ENCODE peak calls at places on chromosomes 5 and 9, in nine cellular contexts. W, D, M, J, V, Z, L, B and P are unnamed samples.
A peak's percentile ranks its signal among the peaks of the same experiment; 100 is the strongest.

GRCh38 chr5:109744261-109744660 is 54.5 kb downstream of the MAN2A1 start:
- DNase-seq in W (no peak), D (no peak), M (no peak), J (no peak), V (no peak), Z (peak; percentile 62), L (no peak), B (no peak), P (no peak)

GRCh38 chr9:63817622-63818518 is 1467.1 kb downstream of the FOXD4L5 start:
- DNase-seq in W (peak; percentile 44), D (peak; percentile 55), M (no peak), J (peak; percentile 74), V (peak; percentile 35), Z (peak; percentile 92), L (peak; percentile 97), B (peak; percentile 18), P (no peak)

GRCh38 chr5:172602712-172603289 is 38.3 kb upstream of the NEURL1B start:
- DNase-seq in W (no peak), D (no peak), M (no peak), J (no peak), V (no peak), Z (no peak), L (peak; percentile 48), B (peak; percentile 11), P (no peak)

GRCh38 chr5:57482671-57483106 is at the start of gene ACTBL2:
- DNase-seq in W (peak; percentile 78), D (no peak), M (no peak), J (no peak), V (no peak), Z (peak; percentile 76), L (no peak), B (no peak), P (no peak)

GRCh38 chr9:127673234-127673633 is 33.6 kb upstream of the CFAP157 start:
- DNase-seq in W (no peak), D (no peak), M (no peak), J (no peak), V (no peak), Z (no peak), L (no peak), B (no peak), P (no peak)

GRCh38 chr9:108934323-108934885 is at the start of gene ABITRAM:
- DNase-seq in W (peak; percentile 52), D (peak; percentile 76), M (peak; percentile 60), J (peak; percentile 86), V (peak; percentile 66), Z (peak; percentile 61), L (peak; percentile 96), B (peak; percentile 91), P (peak; percentile 79)

GRCh38 chr5:83450183-83450839 is 21.2 kb upstream of the VCAN start:
- DNase-seq in W (no peak), D (no peak), M (no peak), J (no peak), V (no peak), Z (no peak), L (no peak), B (no peak), P (no peak)

GRCh38 chr5:14357441-14357840 is 214.3 kb downstream of the TRIO start:
- DNase-seq in W (no peak), D (peak; percentile 69), M (no peak), J (no peak), V (no peak), Z (no peak), L (no peak), B (no peak), P (no peak)

GRCh38 chr5:96961053-96961452 is 25.2 kb downstream of the LNPEP start:
- DNase-seq in W (no peak), D (no peak), M (no peak), J (no peak), V (no peak), Z (no peak), L (no peak), B (no peak), P (no peak)

GRCh38 chr5:153222956-153223355 is 267.5 kb upstream of the GRIA1 start:
- DNase-seq in W (no peak), D (no peak), M (no peak), J (no peak), V (no peak), Z (no peak), L (no peak), B (no peak), P (no peak)

DNA sequence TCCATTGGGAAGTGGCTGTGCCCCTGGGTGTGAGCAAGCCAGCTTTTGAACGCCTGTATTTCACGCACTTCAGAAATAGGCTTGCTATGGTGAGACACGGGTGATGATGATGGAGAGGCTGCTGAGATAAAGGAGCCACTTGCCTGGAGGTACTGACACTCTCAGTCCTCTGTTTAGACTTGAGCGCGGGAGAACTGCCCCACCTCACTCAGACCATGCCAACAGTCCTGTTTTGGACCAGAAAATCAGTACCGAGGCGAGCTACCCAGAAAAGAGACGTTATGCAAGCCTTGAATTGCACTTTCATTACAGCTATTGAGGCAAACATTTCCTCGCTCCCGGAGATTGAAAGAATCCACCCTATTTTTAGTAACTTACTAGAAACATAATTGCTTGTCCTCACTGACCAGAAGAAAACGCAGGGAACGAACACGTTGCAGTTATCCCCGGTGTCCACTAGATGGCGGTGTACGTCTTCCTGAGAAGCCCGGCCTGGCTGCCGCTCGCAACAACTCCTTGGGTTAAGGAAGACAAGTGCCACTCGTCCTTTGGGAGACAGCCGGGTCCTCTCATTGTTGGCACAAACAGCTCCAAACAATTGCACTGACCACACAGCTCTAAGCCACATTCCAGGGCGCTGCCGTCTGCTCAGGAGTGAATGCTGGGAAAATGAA is 142.4 kb downstream of the PSAT1 start:
- DNase-seq in W (peak; percentile 66), D (peak; percentile 65), M (peak; percentile 81), J (peak; percentile 66), V (peak; percentile 89), Z (peak; percentile 66), L (peak; percentile 90), B (peak; percentile 95), P (peak; percentile 90)
- H3K4me3 ChIP-seq in W (no peak overlapping the region), D (peak overlapping the region; percentile 39), M (peak overlapping the region; percentile 52), J (no peak overlapping the region), V (no peak overlapping the region), Z (no peak overlapping the region), L (no peak overlapping the region), B (peak overlapping the region; percentile 42), P (no peak overlapping the region)

DNA sequence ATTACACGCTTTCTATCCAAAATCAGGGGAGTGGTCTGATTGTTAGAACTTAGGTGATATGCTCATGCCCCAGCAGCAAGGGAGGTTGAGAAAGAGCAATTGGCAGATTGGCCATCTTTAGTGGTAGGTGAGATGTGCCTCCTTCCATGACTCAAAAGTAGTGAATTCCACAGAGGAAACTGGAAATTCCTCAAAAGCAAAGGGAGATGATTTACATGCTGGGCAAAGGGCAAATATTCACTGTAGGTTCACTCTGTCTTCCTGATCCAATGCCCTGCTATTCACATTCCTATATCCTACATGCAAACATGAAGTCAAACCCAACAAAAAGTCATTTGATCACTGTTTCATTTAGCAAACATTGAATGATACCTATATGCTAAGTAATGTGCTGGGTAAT is 130.1 kb upstream of the ZNF608 start:
- DNase-seq in W (no peak), D (no peak), M (no peak), J (no peak), V (no peak), Z (no peak), L (no peak), B (no peak), P (no peak)
- H3K4me3 ChIP-seq in W (no peak overlapping the region), D (no peak overlapping the region), M (no peak overlapping the region), J (no peak overlapping the region), V (no peak overlapping the region), Z (no peak overlapping the region), L (no peak overlapping the region), B (no peak overlapping the region), P (no peak overlapping the region)

GRCh38 chr9:133714606-133715294 is 23.4 kb downstream of the SARDH start:
- DNase-seq in W (no peak), D (peak; percentile 78), M (no peak), J (no peak), V (no peak), Z (peak; percentile 40), L (no peak), B (peak; percentile 25), P (no peak)

GRCh38 chr9:133715295-133715865 is 22.8 kb downstream of the SARDH start:
- DNase-seq in W (no peak), D (peak; percentile 66), M (no peak), J (no peak), V (no peak), Z (peak; percentile 51), L (peak; percentile 62), B (peak; percentile 43), P (no peak)

GRCh38 chr9:133713211-133713959 is 24.8 kb downstream of the SARDH start:
- DNase-seq in W (no peak), D (no peak), M (no peak), J (no peak), V (no peak), Z (peak; percentile 47), L (peak; percentile 64), B (no peak), P (no peak)

GRCh38 chr9:133712221-133713100 is 25.7 kb downstream of the SARDH start:
- DNase-seq in W (no peak), D (no peak), M (no peak), J (no peak), V (no peak), Z (peak; percentile 38), L (peak; percentile 58), B (no peak), P (no peak)

DNA sequence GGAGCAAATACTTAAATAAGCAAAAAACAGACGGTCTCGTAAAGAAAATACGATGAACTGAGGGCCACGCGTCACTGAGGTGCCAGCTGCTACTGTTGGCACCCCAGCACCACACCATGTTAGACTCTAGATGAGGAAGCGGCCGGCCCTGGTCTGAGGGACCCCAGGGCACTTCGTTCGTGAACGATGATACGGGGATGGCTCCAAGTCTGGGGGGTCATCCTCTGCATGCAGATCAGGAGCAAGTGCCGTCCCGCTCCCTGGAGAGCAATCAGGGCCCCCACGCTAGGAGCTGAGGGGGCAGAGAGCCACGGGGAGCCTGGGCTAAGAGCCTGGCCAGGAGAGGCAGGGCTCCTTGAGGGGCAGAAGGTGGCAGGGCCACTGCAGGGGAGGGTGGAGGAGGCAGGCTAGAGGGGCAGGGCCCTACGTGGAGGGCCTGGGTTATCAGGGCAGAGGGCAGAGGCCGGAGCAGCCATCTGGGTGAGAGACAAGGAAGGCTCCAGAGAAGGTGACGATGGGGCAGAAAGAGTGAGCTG is 24.1 kb downstream of the SARDH start:
- DNase-seq in W (no peak), D (no peak), M (no peak), J (no peak), V (no peak), Z (peak; percentile 51), L (no peak), B (no peak), P (no peak)
- H3K4me3 ChIP-seq in W (no peak overlapping the region), D (no peak overlapping the region), M (no peak overlapping the region), J (no peak overlapping the region), V (no peak overlapping the region), Z (no peak overlapping the region), L (no peak overlapping the region), B (no peak overlapping the region), P (no peak overlapping the region)

DNA sequence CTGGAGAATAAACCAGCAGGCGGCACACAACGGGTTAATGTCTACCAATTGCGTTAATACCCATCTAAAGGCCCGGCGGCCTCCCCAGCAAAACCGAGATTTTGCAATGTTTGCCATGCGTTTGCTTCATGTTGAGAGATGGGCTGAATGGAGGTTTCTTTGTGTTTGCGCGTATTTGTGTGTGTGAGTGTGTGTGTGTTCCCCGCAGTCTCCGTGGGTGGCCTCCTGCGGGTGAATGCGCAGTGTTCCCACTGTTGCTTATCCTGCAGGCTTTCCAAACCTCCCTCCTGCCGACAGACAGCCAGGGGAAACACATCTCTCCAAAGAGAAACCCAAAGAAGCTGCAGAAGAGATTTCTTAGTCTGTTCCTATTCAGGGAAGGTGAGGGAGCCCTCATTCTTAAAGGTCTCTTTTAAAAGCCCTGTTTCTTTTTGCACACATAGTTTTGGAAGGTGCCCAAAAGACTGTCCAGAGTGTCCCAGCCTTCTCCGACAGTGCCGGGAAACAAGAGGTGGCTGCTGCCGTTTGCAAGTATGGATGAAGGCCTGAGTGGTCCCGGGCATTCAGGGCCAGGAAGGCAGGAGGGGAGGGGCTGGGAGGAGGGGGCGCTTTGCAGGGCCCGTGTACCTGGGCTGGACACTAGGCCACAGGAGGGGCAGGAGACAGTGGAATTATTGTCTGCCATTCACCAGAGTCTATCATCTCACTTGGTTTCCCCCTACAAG is 103.8 kb upstream of the ERCC6L2 start:
- DNase-seq in W (no peak), D (no peak), M (no peak), J (no peak), V (no peak), Z (no peak), L (no peak), B (no peak), P (no peak)
- H3K4me3 ChIP-seq in W (no peak overlapping the region), D (peak overlapping the region; percentile 21), M (no peak overlapping the region), J (no peak overlapping the region), V (peak overlapping the region; percentile 8), Z (no peak overlapping the region), L (no peak overlapping the region), B (peak overlapping the region; percentile 37), P (no peak overlapping the region)